ENCODE peak calls at places on chromosomes 6 and 20, in ten cellular contexts. One of them, this sample, is unnamed.

GRCh38 chr20:36830791-36831691 is 44.9 kb upstream of the TLDC2 start:
- DNase-seq in prostate gland: no peak
- DNase-seq in PC-3: peak
- DNase-seq in astrocyte: no peak
- DNase-seq in neural progenitor cell: no peak
- DNase-seq in AG10803: peak
- DNase-seq in SJSA1: no peak
- DNase-seq in fibroblast of lung: peak
- DNase-seq in A549: no peak
- DNase-seq in cardiac fibroblast: peak
- DNase-seq in this sample: no peak

GRCh38 chr6:24936641-24937317 is 1.0 kb upstream of the RIPOR2 start:
- DNase-seq in prostate gland: no peak
- DNase-seq in PC-3: peak
- DNase-seq in astrocyte: no peak
- DNase-seq in neural progenitor cell: no peak
- DNase-seq in AG10803: no peak
- DNase-seq in SJSA1: no peak
- DNase-seq in fibroblast of lung: peak
- DNase-seq in A549: no peak
- DNase-seq in cardiac fibroblast: peak
- DNase-seq in this sample: no peak

GRCh38 chr20:4234128-4234527 is 218.8 kb upstream of the RNF24 start:
- DNase-seq in prostate gland: peak
- DNase-seq in PC-3: no peak
- DNase-seq in astrocyte: peak
- DNase-seq in neural progenitor cell: no peak
- DNase-seq in AG10803: peak
- DNase-seq in SJSA1: no peak
- DNase-seq in fibroblast of lung: peak
- DNase-seq in A549: no peak
- DNase-seq in cardiac fibroblast: peak
- DNase-seq in this sample: no peak

GRCh38 chr20:1830240-1830639 is 65.0 kb upstream of the SIRPA start:
- DNase-seq in prostate gland: no peak
- DNase-seq in PC-3: peak
- DNase-seq in astrocyte: peak
- DNase-seq in neural progenitor cell: no peak
- DNase-seq in AG10803: peak
- DNase-seq in SJSA1: peak
- DNase-seq in fibroblast of lung: peak
- DNase-seq in A549: peak
- DNase-seq in cardiac fibroblast: peak
- DNase-seq in this sample: peak

GRCh38 chr6:93341900-93342613 is 77.3 kb downstream of the EPHA7 start:
- DNase-seq in prostate gland: no peak
- DNase-seq in PC-3: no peak
- DNase-seq in astrocyte: no peak
- DNase-seq in neural progenitor cell: peak
- DNase-seq in AG10803: no peak
- DNase-seq in SJSA1: no peak
- DNase-seq in fibroblast of lung: no peak
- DNase-seq in A549: no peak
- DNase-seq in cardiac fibroblast: no peak
- DNase-seq in this sample: no peak

GRCh38 chr6:82249381-82250253 is 2.1 kb upstream of the IBTK start:
- DNase-seq in prostate gland: no peak
- DNase-seq in PC-3: no peak
- DNase-seq in astrocyte: no peak
- DNase-seq in neural progenitor cell: no peak
- DNase-seq in AG10803: no peak
- DNase-seq in SJSA1: no peak
- DNase-seq in fibroblast of lung: peak
- DNase-seq in A549: no peak
- DNase-seq in cardiac fibroblast: no peak
- DNase-seq in this sample: no peak

GRCh38 chr20:36835025-36835424 is 40.9 kb upstream of the TLDC2 start:
- DNase-seq in prostate gland: no peak
- DNase-seq in PC-3: no peak
- DNase-seq in astrocyte: no peak
- DNase-seq in neural progenitor cell: no peak
- DNase-seq in AG10803: no peak
- DNase-seq in SJSA1: no peak
- DNase-seq in fibroblast of lung: no peak
- DNase-seq in A549: no peak
- DNase-seq in cardiac fibroblast: no peak
- DNase-seq in this sample: no peak

GRCh38 chr6:109315331-109316129 is 66.7 kb downstream of the CD164 start:
- DNase-seq in prostate gland: no peak
- DNase-seq in PC-3: no peak
- DNase-seq in astrocyte: no peak
- DNase-seq in neural progenitor cell: peak
- DNase-seq in AG10803: no peak
- DNase-seq in SJSA1: no peak
- DNase-seq in fibroblast of lung: no peak
- DNase-seq in A549: no peak
- DNase-seq in cardiac fibroblast: no peak
- DNase-seq in this sample: peak

GRCh38 chr20:12575352-12576095 is 433.2 kb upstream of the SPTLC3 start:
- DNase-seq in prostate gland: peak
- DNase-seq in PC-3: no peak
- DNase-seq in astrocyte: no peak
- DNase-seq in neural progenitor cell: no peak
- DNase-seq in AG10803: no peak
- DNase-seq in SJSA1: no peak
- DNase-seq in fibroblast of lung: no peak
- DNase-seq in A549: no peak
- DNase-seq in cardiac fibroblast: no peak
- DNase-seq in this sample: no peak

GRCh38 chr6:43269273-43270007 is 26.2 kb downstream of the TTBK1 start:
- DNase-seq in prostate gland: no peak
- DNase-seq in PC-3: no peak
- DNase-seq in astrocyte: no peak
- DNase-seq in neural progenitor cell: peak
- DNase-seq in AG10803: no peak
- DNase-seq in SJSA1: peak
- DNase-seq in fibroblast of lung: no peak
- DNase-seq in A549: no peak
- DNase-seq in cardiac fibroblast: no peak
- DNase-seq in this sample: no peak
- H3K4me3 ChIP-seq in prostate gland: peak
- H3K4me3 ChIP-seq in PC-3: no peak
- H3K4me3 ChIP-seq in astrocyte: no peak
- H3K4me3 ChIP-seq in neural progenitor cell: peak
- H3K4me3 ChIP-seq in AG10803: peak
- H3K4me3 ChIP-seq in SJSA1: peak
- H3K4me3 ChIP-seq in fibroblast of lung: peak
- H3K4me3 ChIP-seq in A549: no peak
- H3K4me3 ChIP-seq in cardiac fibroblast: peak
- H3K4me3 ChIP-seq in this sample: peak

GRCh38 chr6:8739454-8739853 is 304.1 kb upstream of the SLC35B3 start:
- DNase-seq in prostate gland: no peak
- DNase-seq in PC-3: no peak
- DNase-seq in astrocyte: no peak
- DNase-seq in neural progenitor cell: no peak
- DNase-seq in AG10803: no peak
- DNase-seq in SJSA1: no peak
- DNase-seq in fibroblast of lung: no peak
- DNase-seq in A549: no peak
- DNase-seq in cardiac fibroblast: no peak
- DNase-seq in this sample: no peak

GRCh38 chr6:8738951-8739350 is 303.6 kb upstream of the SLC35B3 start:
- DNase-seq in prostate gland: no peak
- DNase-seq in PC-3: no peak
- DNase-seq in astrocyte: no peak
- DNase-seq in neural progenitor cell: no peak
- DNase-seq in AG10803: no peak
- DNase-seq in SJSA1: no peak
- DNase-seq in fibroblast of lung: no peak
- DNase-seq in A549: no peak
- DNase-seq in cardiac fibroblast: no peak
- DNase-seq in this sample: no peak

DNA sequence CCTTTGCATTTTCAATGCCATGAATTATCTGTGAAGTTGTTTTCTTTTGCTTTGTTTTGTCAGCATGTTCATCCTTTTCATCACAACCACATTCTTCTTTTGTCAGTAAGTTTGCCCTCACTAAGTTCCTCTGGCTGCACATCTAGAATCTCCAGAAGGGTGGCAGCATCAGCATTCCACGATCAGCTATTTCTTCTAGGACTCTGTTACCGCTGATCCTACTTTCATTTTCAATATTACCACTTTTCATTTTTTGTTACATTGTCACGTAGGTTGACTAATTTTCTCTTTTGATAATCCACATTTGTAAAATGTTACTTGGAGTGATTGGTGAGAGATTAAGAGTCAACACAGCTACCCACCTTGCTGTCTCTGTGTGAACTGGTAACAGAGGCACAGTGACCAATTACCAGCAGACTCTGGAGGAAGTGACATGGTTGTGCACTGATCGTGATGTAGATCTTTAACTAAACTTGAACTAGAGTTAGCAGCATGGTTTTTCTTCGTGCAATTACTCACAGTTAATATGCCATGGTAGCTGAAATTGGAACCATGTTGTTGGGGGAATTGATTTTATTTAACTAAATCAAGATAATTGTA is 307.9 kb upstream of the SLC35B3 start:
- DNase-seq in prostate gland: no peak
- DNase-seq in PC-3: no peak
- DNase-seq in astrocyte: no peak
- DNase-seq in neural progenitor cell: no peak
- DNase-seq in AG10803: no peak
- DNase-seq in SJSA1: peak
- DNase-seq in fibroblast of lung: no peak
- DNase-seq in A549: peak
- DNase-seq in cardiac fibroblast: no peak
- DNase-seq in this sample: no peak
- H3K4me3 ChIP-seq in prostate gland: no peak
- H3K4me3 ChIP-seq in PC-3: peak
- H3K4me3 ChIP-seq in astrocyte: no peak
- H3K4me3 ChIP-seq in neural progenitor cell: no peak
- H3K4me3 ChIP-seq in AG10803: no peak
- H3K4me3 ChIP-seq in SJSA1: peak
- H3K4me3 ChIP-seq in fibroblast of lung: peak
- H3K4me3 ChIP-seq in A549: peak
- H3K4me3 ChIP-seq in cardiac fibroblast: no peak
- H3K4me3 ChIP-seq in this sample: no peak

DNA sequence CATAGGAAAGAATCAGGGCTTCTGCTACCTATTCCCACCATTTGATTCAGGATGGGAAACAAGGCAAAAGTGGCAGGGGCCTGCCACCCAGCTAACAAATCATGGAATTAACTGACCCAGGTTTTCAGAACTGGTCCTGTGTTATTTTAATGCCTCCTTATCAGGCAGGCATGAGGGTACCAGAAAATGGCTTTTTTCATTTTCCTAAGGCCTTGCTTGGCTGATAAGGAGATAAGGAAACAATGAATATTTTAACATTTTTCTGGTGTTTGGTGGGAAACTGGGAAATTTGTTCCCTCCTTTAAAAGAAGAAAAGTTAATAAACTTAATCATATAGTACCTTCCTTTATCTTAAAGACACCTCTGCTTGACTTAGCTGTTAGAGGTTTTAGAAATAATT is 6.7 kb downstream of the POU3F2 start:
- DNase-seq in prostate gland: no peak
- DNase-seq in PC-3: no peak
- DNase-seq in astrocyte: no peak
- DNase-seq in neural progenitor cell: no peak
- DNase-seq in AG10803: no peak
- DNase-seq in SJSA1: no peak
- DNase-seq in fibroblast of lung: peak
- DNase-seq in A549: no peak
- DNase-seq in cardiac fibroblast: no peak
- DNase-seq in this sample: no peak
- H3K4me3 ChIP-seq in prostate gland: no peak
- H3K4me3 ChIP-seq in PC-3: no peak
- H3K4me3 ChIP-seq in astrocyte: no peak
- H3K4me3 ChIP-seq in neural progenitor cell: no peak
- H3K4me3 ChIP-seq in AG10803: no peak
- H3K4me3 ChIP-seq in SJSA1: no peak
- H3K4me3 ChIP-seq in fibroblast of lung: no peak
- H3K4me3 ChIP-seq in A549: no peak
- H3K4me3 ChIP-seq in cardiac fibroblast: no peak
- H3K4me3 ChIP-seq in this sample: no peak

GRCh38 chr6:4804095-4804494 is 27.9 kb downstream of the CDYL start:
- DNase-seq in prostate gland: no peak
- DNase-seq in PC-3: peak
- DNase-seq in astrocyte: peak
- DNase-seq in neural progenitor cell: no peak
- DNase-seq in AG10803: peak
- DNase-seq in SJSA1: peak
- DNase-seq in fibroblast of lung: peak
- DNase-seq in A549: no peak
- DNase-seq in cardiac fibroblast: peak
- DNase-seq in this sample: no peak

GRCh38 chr6:4800662-4801061 is 24.5 kb downstream of the CDYL start:
- DNase-seq in prostate gland: no peak
- DNase-seq in PC-3: no peak
- DNase-seq in astrocyte: no peak
- DNase-seq in neural progenitor cell: no peak
- DNase-seq in AG10803: no peak
- DNase-seq in SJSA1: no peak
- DNase-seq in fibroblast of lung: no peak
- DNase-seq in A549: no peak
- DNase-seq in cardiac fibroblast: no peak
- DNase-seq in this sample: no peak

GRCh38 chr6:4803343-4803744 is 27.1 kb downstream of the CDYL start:
- DNase-seq in prostate gland: no peak
- DNase-seq in PC-3: no peak
- DNase-seq in astrocyte: no peak
- DNase-seq in neural progenitor cell: no peak
- DNase-seq in AG10803: no peak
- DNase-seq in SJSA1: no peak
- DNase-seq in fibroblast of lung: no peak
- DNase-seq in A549: no peak
- DNase-seq in cardiac fibroblast: no peak
- DNase-seq in this sample: no peak

GRCh38 chr6:4801491-4802118 is 25.4 kb downstream of the CDYL start:
- DNase-seq in prostate gland: no peak
- DNase-seq in PC-3: no peak
- DNase-seq in astrocyte: no peak
- DNase-seq in neural progenitor cell: no peak
- DNase-seq in AG10803: no peak
- DNase-seq in SJSA1: no peak
- DNase-seq in fibroblast of lung: no peak
- DNase-seq in A549: no peak
- DNase-seq in cardiac fibroblast: no peak
- DNase-seq in this sample: no peak

DNA sequence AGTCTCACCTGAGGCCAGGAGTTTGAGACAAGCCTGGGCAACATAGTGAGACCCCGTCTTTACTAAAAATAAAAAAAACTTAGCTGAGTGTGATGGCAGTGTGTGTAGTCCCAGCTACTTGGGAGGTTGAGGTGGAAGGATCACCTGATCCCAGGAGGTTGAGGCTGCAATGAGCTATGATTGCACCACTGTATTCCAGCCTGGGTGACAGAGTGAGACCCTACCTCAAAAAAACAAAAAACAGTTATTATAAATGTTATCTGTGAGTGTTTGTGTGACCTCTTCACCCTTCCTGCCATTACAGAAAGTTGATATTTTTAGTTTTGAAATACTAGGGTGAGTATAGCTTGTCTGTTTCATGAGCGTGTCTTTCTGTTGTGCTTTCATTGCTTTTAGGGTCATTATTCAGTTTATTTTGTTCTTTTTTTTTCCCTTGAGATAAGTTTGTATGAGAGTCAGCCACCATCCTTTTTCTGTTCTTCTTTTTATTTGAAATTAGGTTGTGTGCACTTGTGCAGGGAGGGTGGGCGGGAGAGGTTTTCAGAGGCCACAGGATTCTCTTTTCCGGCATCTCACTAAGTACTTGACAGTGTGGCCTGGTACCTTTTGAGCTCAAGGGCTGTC is 26.2 kb downstream of the CDYL start:
- DNase-seq in prostate gland: no peak
- DNase-seq in PC-3: no peak
- DNase-seq in astrocyte: no peak
- DNase-seq in neural progenitor cell: no peak
- DNase-seq in AG10803: no peak
- DNase-seq in SJSA1: no peak
- DNase-seq in fibroblast of lung: no peak
- DNase-seq in A549: no peak
- DNase-seq in cardiac fibroblast: no peak
- DNase-seq in this sample: no peak
- H3K4me3 ChIP-seq in prostate gland: no peak
- H3K4me3 ChIP-seq in PC-3: no peak
- H3K4me3 ChIP-seq in astrocyte: no peak
- H3K4me3 ChIP-seq in neural progenitor cell: no peak
- H3K4me3 ChIP-seq in AG10803: no peak
- H3K4me3 ChIP-seq in SJSA1: no peak
- H3K4me3 ChIP-seq in fibroblast of lung: no peak
- H3K4me3 ChIP-seq in A549: no peak
- H3K4me3 ChIP-seq in cardiac fibroblast: no peak
- H3K4me3 ChIP-seq in this sample: no peak

This sample was measured in retinal pigment epithelial cell.